ENCODE peak calls at places on chromosomes 6 and 20, in four cellular contexts. B, H, A and Z are unnamed samples.
A peak's percentile ranks its signal among the peaks of the same experiment; 100 is the strongest.

GRCh38 chr6:45808917-45809316 is 206.7 kb downstream of the CLIC5 start:
- DNase-seq in B (no peak), H (no peak), A (no peak), Z (no peak)

GRCh38 chr6:80304014-80304413 is 197.5 kb downstream of the BCKDHB start:
- DNase-seq in B (no peak), H (no peak), A (no peak), Z (no peak)

GRCh38 chr20:1272368-1273155 is 6.5 kb downstream of the SNPH start:
- DNase-seq in B (no peak), H (no peak), A (no peak), Z (no peak)

GRCh38 chr20:48635791-48636267 is 192.0 kb downstream of the PREX1 start:
- DNase-seq in B (peak; percentile 52), H (peak; percentile 54), A (peak; percentile 64), Z (no peak)

GRCh38 chr6:111447051-111447450 is 36.0 kb downstream of the REV3L start:
- DNase-seq in B (no peak), H (no peak), A (no peak), Z (no peak)

GRCh38 chr6:37061157-37061804 is 55.8 kb downstream of the FGD2 start:
- DNase-seq in B (no peak), H (peak; percentile 40), A (peak; percentile 88), Z (no peak)

GRCh38 chr20:61661025-61661424 is 404.7 kb downstream of the TAF4 start:
- DNase-seq in B (no peak), H (no peak), A (no peak), Z (no peak)

GRCh38 chr6:150409576-150410066 is 40.8 kb downstream of the IYD start:
- DNase-seq in B (no peak), H (peak; percentile 48), A (peak; percentile 56), Z (peak; percentile 65)

GRCh38 chr20:63978319-63979220 is 872 bp downstream of the SAMD10 start:
- DNase-seq in B (peak; percentile 39), H (peak; percentile 78), A (peak; percentile 79), Z (no peak)

GRCh38 chr6:168530653-168531071 is 89.7 kb downstream of the SMOC2 start:
- DNase-seq in B (no peak), H (no peak), A (no peak), Z (no peak)

GRCh38 chr6:145036236-145036635 is 699.1 kb downstream of the EPM2A start:
- DNase-seq in B (no peak), H (no peak), A (no peak), Z (no peak)

GRCh38 chr6:132392792-132393191 is 8.5 kb downstream of the MOXD1 start:
- DNase-seq in B (no peak), H (no peak), A (no peak), Z (no peak)

GRCh38 chr6:148682990-148683389 is 63.8 kb upstream of the UST start:
- DNase-seq in B (no peak), H (no peak), A (no peak), Z (no peak)

GRCh38 chr20:60206259-60206658 is 248.0 kb downstream of the CDH26 start:
- DNase-seq in B (no peak), H (no peak), A (no peak), Z (no peak)

GRCh38 chr6:136669299-136669699 is 119.1 kb upstream of the MAP7 start:
- DNase-seq in B (no peak), H (no peak), A (no peak), Z (no peak)

GRCh38 chr6:73610444-73611275 is 43.1 kb downstream of the SLC17A5 start:
- DNase-seq in B (no peak), H (no peak), A (no peak), Z (no peak)

GRCh38 chr20:36082516-36082915 is 72.0 kb upstream of the EPB41L1 start:
- DNase-seq in B (no peak), H (no peak), A (no peak), Z (no peak)

GRCh38 chr6:156934054-156934424 is 156.9 kb downstream of the ARID1B start:
- DNase-seq in B (no peak), H (no peak), A (no peak), Z (no peak)

GRCh38 chr6:133368664-133369063 is 127.5 kb downstream of the EYA4 start:
- DNase-seq in B (no peak), H (no peak), A (peak; percentile 81), Z (no peak)

GRCh38 chr6:40438556-40438955 is 148.6 kb downstream of the LRFN2 start:
- DNase-seq in B (no peak), H (no peak), A (no peak), Z (no peak)

GRCh38 chr6:134932121-134932520 is 17.8 kb downstream of the ALDH8A1 start:
- DNase-seq in B (no peak), H (no peak), A (no peak), Z (no peak)

GRCh38 chr6:63307581-63308246 is 12.1 kb downstream of the LGSN start:
- DNase-seq in B (no peak), H (no peak), A (no peak), Z (no peak)

GRCh38 chr20:26214991-26215390 is 518.3 kb upstream of the ZNF337 start:
- DNase-seq in B (no peak), H (no peak), A (no peak), Z (no peak)

GRCh38 chr6:42142118-42142835 is at the start of gene C6orf132:
- DNase-seq in B (no peak), H (no peak), A (no peak), Z (no peak)

GRCh38 chr20:15643713-15644112 is 929.5 kb downstream of the KIF16B start:
- DNase-seq in B (no peak), H (no peak), A (no peak), Z (no peak)
- TF ChIP-seq CTCF in B (no peak), H (no peak), A (peak; percentile 13), Z (no peak)

GRCh38 chr20:53195882-53196610 is 223.9 kb downstream of the TSHZ2 start:
- DNase-seq in B (no peak), H (no peak), A (no peak), Z (no peak)
- TF ChIP-seq CTCF in B (no peak), H (no peak), A (no peak), Z (no peak)

DNA sequence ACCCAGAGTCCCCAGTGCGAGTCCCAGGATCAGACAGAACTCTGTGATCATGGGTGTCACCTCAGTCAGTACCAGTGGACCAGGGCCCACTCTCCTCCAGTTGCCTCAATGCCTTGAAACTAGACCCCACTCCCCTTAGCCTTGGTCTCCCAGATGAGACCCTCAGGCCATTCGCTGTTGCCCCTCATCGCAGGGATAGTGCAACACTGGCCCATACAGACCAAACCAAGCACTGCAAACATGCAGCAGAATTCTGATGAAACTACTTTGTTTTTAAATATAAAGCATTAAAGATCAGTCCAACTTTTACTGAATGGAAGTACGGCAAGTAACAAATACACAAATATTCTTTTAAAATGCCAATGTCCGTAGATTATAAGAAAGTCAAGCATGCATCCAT is 101.2 kb upstream of the NT5E start:
- DNase-seq in B (no peak), H (no peak), A (no peak), Z (no peak)
- TF ChIP-seq CTCF in B (no peak), H (no peak), A (no peak), Z (no peak)

GRCh38 chr20:41352666-41353065 is 12.0 kb downstream of the LPIN3 start:
- DNase-seq in B (no peak), H (no peak), A (no peak), Z (no peak)
- TF ChIP-seq CTCF in B (no peak), H (no peak), A (no peak), Z (no peak)

GRCh38 chr6:28768187-28768913 is 155.4 kb downstream of the TRIM27 start:
- DNase-seq in B (no peak), H (no peak), A (no peak), Z (no peak)

GRCh38 chr6:28771401-28772267 is 152.2 kb downstream of the TRIM27 start:
- DNase-seq in B (no peak), H (no peak), A (no peak), Z (no peak)

GRCh38 chr6:28767691-28768090 is 156.1 kb downstream of the TRIM27 start:
- DNase-seq in B (no peak), H (no peak), A (no peak), Z (no peak)

GRCh38 chr6:28770732-28771131 is 153.1 kb downstream of the TRIM27 start:
- DNase-seq in B (no peak), H (no peak), A (no peak), Z (no peak)

DNA sequence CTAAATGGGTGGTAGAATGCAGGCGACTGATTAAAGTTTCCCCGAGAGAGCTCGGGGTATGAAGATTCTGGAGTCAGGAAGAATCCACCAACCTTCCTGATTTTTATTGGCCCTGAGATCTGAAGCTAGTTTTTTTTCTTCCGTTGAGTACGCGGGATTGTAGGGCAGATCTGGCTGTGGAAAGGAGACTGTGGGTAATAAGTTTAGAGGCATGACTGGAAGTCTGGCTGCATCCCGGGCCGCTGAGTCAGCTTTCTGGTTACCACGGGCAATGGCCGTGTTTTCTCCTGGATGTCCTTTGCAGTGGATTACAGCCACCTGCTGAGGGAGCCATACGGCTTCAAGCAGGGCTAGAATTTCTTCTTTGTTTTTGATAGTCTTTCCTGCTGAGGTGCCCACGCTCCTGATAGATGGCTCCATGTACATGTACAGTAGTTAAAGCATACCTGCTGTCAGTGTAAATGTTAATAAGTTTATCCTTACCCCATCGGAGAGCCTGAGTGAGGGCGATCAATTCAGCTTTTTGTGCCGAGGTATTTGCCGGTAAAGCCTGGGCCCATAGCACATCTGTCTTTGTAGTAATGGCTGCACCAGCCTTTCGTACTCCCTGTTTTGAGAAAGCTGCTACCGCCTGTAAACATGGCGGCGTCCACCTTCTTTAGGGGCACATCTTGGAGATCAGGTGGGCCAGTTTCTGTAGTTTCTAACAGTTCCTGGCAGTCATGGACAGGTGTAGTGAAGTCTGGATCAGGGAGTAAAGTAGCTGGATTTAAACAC is 154.0 kb downstream of the TRIM27 start:
- DNase-seq in B (no peak), H (no peak), A (no peak), Z (no peak)
- TF ChIP-seq CTCF in B (no peak), H (no peak), A (no peak), Z (no peak)

GRCh38 chr20:18466894-18467678 is at the start of the genes DZANK1 and POLR3F:
- DNase-seq in B (peak; percentile 84), H (peak; percentile 97), A (peak; percentile 97), Z (peak; percentile 83)
- TF ChIP-seq CTCF in B (no peak), H (no peak), A (no peak), Z (no peak)